ENCODE peak calls at places on chromosomes 5 and 9, in seven cellular contexts. S is HAP-1, J is Caco-2, N is heart right ventricle, B is mammary epithelial cell, E is BE2C, L is esophagus squamous epithelium. K is an unnamed sample. For H3K9me3, the result is how much of the 10 kb centered on the place peaks cover.

GRCh38 chr5:37792976-37793328 is 46.9 kb downstream of the GDNF start:
- DNase-seq in S (no peak), J (no peak), N (no peak), B (peak), E (peak), L (no peak), K (no peak)

GRCh38 chr5:172897691-172898512 is 61.3 kb upstream of the RPL26L1 start:
- DNase-seq in S (no peak), J (no peak), N (no peak), B (no peak), E (no peak), L (no peak), K (no peak)

GRCh38 chr9:86454701-86455402 is 100.6 kb upstream of the TUT7 start:
- DNase-seq in S (no peak), J (no peak), N (no peak), B (peak), E (no peak), L (no peak), K (no peak)

GRCh38 chr5:64144429-64145215 is 21.0 kb upstream of the RNF180 start:
- DNase-seq in S (no peak), J (no peak), N (no peak), B (peak), E (no peak), L (no peak), K (no peak)

GRCh38 chr9:90684776-90685175 is 42.2 kb upstream of the DIRAS2 start:
- DNase-seq in S (no peak), J (no peak), N (no peak), B (no peak), E (no peak), L (no peak), K (no peak)

GRCh38 chr5:542693-543311 is 18.6 kb upstream of the SLC9A3 start:
- DNase-seq in S (no peak), J (no peak), N (peak), B (no peak), E (peak), L (no peak), K (no peak)

GRCh38 chr5:31361234-31361633 is 167.7 kb downstream of the CDH6 start:
- DNase-seq in S (no peak), J (no peak), N (no peak), B (peak), E (peak), L (no peak), K (no peak)

GRCh38 chr9:69922646-69923045 is 102.0 kb downstream of the CFAP95 start:
- DNase-seq in S (no peak), J (no peak), N (no peak), B (no peak), E (no peak), L (no peak), K (no peak)

GRCh38 chr5:59319286-59319685 is 574.2 kb downstream of the PDE4D start:
- DNase-seq in S (no peak), J (no peak), N (no peak), B (no peak), E (no peak), L (no peak), K (no peak)

GRCh38 chr9:99336005-99336404 is 113.9 kb downstream of the SEC61B start:
- DNase-seq in S (no peak), J (no peak), N (no peak), B (no peak), E (no peak), L (no peak), K (no peak)

GRCh38 chr5:138934971-138935370 is 59.8 kb upstream of the LRRTM2 start:
- DNase-seq in S (no peak), J (no peak), N (no peak), B (no peak), E (no peak), L (no peak), K (no peak)

GRCh38 chr5:37005946-37006540 is 129.5 kb downstream of the NIPBL start:
- DNase-seq in S (no peak), J (no peak), N (no peak), B (peak), E (no peak), L (no peak), K (no peak)

GRCh38 chr5:177432905-177433657 is 6.6 kb downstream of the GRK6 start:
- DNase-seq in S (no peak), J (no peak), N (no peak), B (no peak), E (no peak), L (no peak), K (no peak)

GRCh38 chr5:55407059-55407684 is 99.4 kb downstream of the MTREX start:
- DNase-seq in S (peak), J (peak), N (no peak), B (peak), E (peak), L (no peak), K (no peak)

GRCh38 chr9:26809795-26810194 is 82.8 kb downstream of the CAAP1 start:
- DNase-seq in S (no peak), J (no peak), N (no peak), B (peak), E (no peak), L (no peak), K (no peak)

GRCh38 chr5:64707191-64707590 is 16.9 kb downstream of the SHISAL2B start:
- DNase-seq in S (no peak), J (no peak), N (no peak), B (no peak), E (no peak), L (no peak), K (no peak)

GRCh38 chr5:139388198-139388821 is 1.4 kb downstream of the MZB1 start:
- DNase-seq in S (no peak), J (no peak), N (no peak), B (no peak), E (peak), L (no peak), K (no peak)

GRCh38 chr5:119404033-119404432 is 48.2 kb downstream of the TNFAIP8 start:
- DNase-seq in S (no peak), J (no peak), N (no peak), B (no peak), E (no peak), L (no peak), K (no peak)

GRCh38 chr9:79263666-79264460 is 307.9 kb upstream of the TLE4 start:
- DNase-seq in S (no peak), J (no peak), N (peak), B (no peak), E (peak), L (no peak), K (no peak)

GRCh38 chr5:99019254-99019653 is 90.4 kb upstream of the CHD1 start:
- DNase-seq in S (no peak), J (no peak), N (no peak), B (no peak), E (no peak), L (no peak), K (no peak)

GRCh38 chr9:106980551-106981101 is 117.7 kb downstream of the ZNF462 start:
- DNase-seq in S (no peak), J (no peak), N (no peak), B (no peak), E (no peak), L (no peak), K (no peak)

GRCh38 chr5:177070536-177071191 is 16.1 kb upstream of the FGFR4 start:
- DNase-seq in S (no peak), J (no peak), N (no peak), B (no peak), E (no peak), L (no peak), K (no peak)

GRCh38 chr5:109485030-109485429 is 75.3 kb upstream of the PJA2 start:
- DNase-seq in S (peak), J (no peak), N (peak), B (no peak), E (peak), L (no peak), K (peak)

GRCh38 chr9:613771-614347 is 227.6 kb upstream of the DMRT1 start:
- DNase-seq in S (peak), J (peak), N (peak), B (peak), E (peak), L (no peak), K (peak)

GRCh38 chr5:159316519-159317383 is 13.5 kb downstream of the IL12B start:
- DNase-seq in S (peak), J (peak), N (no peak), B (peak), E (peak), L (no peak), K (peak)

GRCh38 chr5:12330993-12331588 is 426.8 kb upstream of the CTNND2 start:
- DNase-seq in S (no peak), J (no peak), N (no peak), B (no peak), E (no peak), L (no peak), K (no peak)

GRCh38 chr5:169695025-169695625 is 58.0 kb downstream of the DOCK2 start:
- DNase-seq in S (no peak), J (no peak), N (no peak), B (no peak), E (no peak), L (no peak), K (no peak)

GRCh38 chr9:32635362-32635761 is at the start of gene TAF1L:
- DNase-seq in S (no peak), J (no peak), N (no peak), B (no peak), E (no peak), L (no peak), K (no peak)

GRCh38 chr5:77255617-77256016 is 45.1 kb downstream of the PDE8B start:
- DNase-seq in S (no peak), J (no peak), N (no peak), B (no peak), E (no peak), L (no peak), K (no peak)

GRCh38 chr5:144915452-144915851 is 744.8 kb downstream of the KCTD16 start:
- DNase-seq in S (no peak), J (no peak), N (no peak), B (no peak), E (no peak), L (no peak), K (no peak)

GRCh38 chr9:69519470-69520240 is 152.5 kb downstream of the APBA1 start:
- DNase-seq in S (no peak), J (no peak), N (no peak), B (no peak), E (no peak), L (no peak), K (no peak)

GRCh38 chr5:132364319-132364718 is 5.2 kb upstream of the SLC22A5 start:
- DNase-seq in S (no peak), J (no peak), N (no peak), B (peak), E (no peak), L (no peak), K (peak)

GRCh38 chr5:123811771-123812170 is 299.8 kb downstream of the CSNK1G3 start:
- DNase-seq in S (peak), J (no peak), N (no peak), B (no peak), E (no peak), L (no peak), K (no peak)

GRCh38 chr5:42894057-42894456 is 82.4 kb upstream of the SELENOP start:
- DNase-seq in S (peak), J (no peak), N (peak), B (no peak), E (peak), L (no peak), K (no peak)

DNA sequence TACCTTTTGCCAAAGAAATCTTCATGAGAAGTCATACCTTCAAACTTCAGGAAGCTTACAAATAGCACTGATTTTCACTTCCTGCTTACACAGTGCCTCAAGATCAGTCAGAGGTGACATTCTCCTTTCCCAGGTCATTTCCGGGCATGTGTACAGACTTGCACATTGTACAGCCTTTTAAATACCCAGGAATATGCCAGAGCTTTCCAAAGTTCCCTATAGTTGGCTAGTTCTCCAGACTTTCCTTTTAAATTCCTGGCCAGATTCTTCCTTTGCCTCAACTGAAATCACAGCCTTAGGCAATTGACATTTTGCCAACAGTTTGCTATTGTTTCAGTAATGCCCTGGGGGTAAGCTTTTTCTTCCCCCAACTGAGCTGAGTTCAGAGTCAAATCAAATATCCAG is 47.2 kb downstream of the RFX3 start:
- DNase-seq in S (peak), J (no peak), N (no peak), B (peak), E (peak), L (no peak), K (no peak)
- H3K9me3 ChIP-seq in S (under half), J (under half), N (under half), B (under half), E (under half), L (under half), K (under half)

GRCh38 chr5:140857987-140858240 is 2.2 kb downstream of the PCDHA10 start:
- DNase-seq in S (no peak), J (no peak), N (no peak), B (no peak), E (no peak), L (no peak), K (no peak)
- H3K9me3 ChIP-seq in S (under half), J (under half), N (under half), B (under half), E (under half), L (under half), K (under half)

DNA sequence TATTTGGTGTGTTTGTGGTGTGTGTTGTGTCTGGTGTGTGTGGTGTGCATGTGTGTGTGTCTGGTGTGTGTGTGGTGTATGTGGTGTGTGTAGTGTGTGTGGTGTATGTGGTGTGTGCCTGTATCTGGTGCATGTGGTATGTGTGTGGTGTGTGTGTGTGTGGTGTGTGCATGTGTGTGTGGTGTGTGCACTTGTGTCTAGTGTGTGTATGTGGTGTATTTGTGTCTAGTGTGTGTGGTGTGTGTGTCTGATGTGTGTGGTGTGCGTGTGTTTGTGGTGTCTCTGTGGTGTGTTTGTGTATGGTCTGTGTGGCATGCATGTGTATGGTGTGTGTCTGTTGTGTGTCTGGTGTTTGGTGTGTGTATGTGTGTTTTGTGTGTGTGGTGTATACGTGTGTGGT is 71.1 kb downstream of the CACNA1B start:
- DNase-seq in S (no peak), J (no peak), N (no peak), B (no peak), E (no peak), L (no peak), K (no peak)
- H3K9me3 ChIP-seq in S (under half), J (under half), N (under half), B (under half), E (under half), L (under half), K (under half)

DNA sequence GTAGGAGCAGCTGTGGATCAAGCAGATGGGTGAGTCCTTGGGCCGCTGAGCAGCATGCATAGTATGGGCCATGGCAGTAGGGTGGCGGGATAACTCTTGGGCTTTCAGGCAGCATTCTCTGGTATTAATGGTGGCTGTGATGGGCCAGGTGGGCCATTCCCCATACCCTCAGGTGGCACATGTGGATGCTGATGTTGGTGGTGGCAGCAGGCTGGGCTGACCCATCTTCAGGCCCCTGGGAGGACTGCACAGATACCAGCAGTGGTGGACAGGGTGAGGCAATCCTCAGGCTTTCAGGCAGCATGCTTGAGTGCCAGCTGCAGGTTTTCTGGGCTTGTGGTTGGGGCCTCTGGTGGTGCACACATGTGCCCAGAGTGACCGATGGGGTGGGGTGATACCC is 27.1 kb upstream of the C6 start:
- DNase-seq in S (no peak), J (no peak), N (no peak), B (no peak), E (no peak), L (no peak), K (no peak)
- H3K9me3 ChIP-seq in S (under half), J (under half), N (under half), B (under half), E (under half), L (under half), K (under half)

DNA sequence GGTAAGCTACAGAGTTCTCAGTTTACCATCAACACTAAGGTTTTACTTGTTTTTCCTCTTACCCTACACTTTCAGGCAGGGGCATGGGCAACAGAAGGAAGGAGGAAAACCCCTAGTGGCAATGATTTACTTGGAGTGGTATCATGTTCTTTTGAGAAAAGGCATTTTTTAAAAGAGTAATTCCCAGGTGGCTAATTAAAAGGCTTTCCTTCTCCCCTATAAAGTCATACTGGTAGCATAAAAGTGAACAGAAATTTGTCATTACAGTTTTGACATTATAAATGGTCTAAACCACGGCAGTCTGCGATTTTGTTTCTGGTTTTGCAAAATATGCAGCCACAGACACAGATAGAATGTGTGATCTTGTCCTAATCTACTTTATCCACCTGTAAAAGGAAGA is 30.9 kb upstream of the OR2K2 start:
- DNase-seq in S (no peak), J (no peak), N (no peak), B (no peak), E (no peak), L (no peak), K (no peak)
- H3K9me3 ChIP-seq in S (under half), J (under half), N (under half), B (under half), E (under half), L (under half), K (under half)

GRCh38 chr5:17882760-17883488 is 248.7 kb downstream of the TAF11L14 start:
- DNase-seq in S (no peak), J (no peak), N (no peak), B (peak), E (no peak), L (no peak), K (no peak)
- H3K9me3 ChIP-seq in S (under half), J (under half), N (under half), B (under half), E (under half), L (under half), K (under half)

K was measured in tibial artery.